ENCODE peak calls at places on chromosomes 5 and 9, in four cellular contexts. A is vagina, F is stomach, L is K562. Z is an unnamed sample. For H3K4me1, the result is how much of the 10 kb centered on the place peaks cover.

GRCh38 chr5:143023447-143024096 is 253.4 kb downstream of the ARHGAP26 start:
- DNase-seq in F (peak), L (no peak), A (no peak), Z (no peak)

GRCh38 chr9:130140701-130141100 is 31.5 kb upstream of the NCS1 start:
- DNase-seq in L (no peak), A (no peak), F (no peak), Z (no peak)

GRCh38 chr5:1882337-1883119 is at the start of gene IRX4:
- DNase-seq in L (no peak), A (no peak), F (no peak), Z (no peak)

GRCh38 chr5:125261505-125262250 is 515.2 kb upstream of the ZNF608 start:
- DNase-seq in F (no peak), A (no peak), L (no peak), Z (no peak)

GRCh38 chr9:78871452-78872331 is 574.8 kb downstream of the PSAT1 start:
- DNase-seq in A (no peak), L (no peak), F (no peak), Z (no peak)

GRCh38 chr5:54229041-54229780 is 81.2 kb downstream of the ARL15 start:
- DNase-seq in L (peak), F (peak), A (no peak), Z (peak)

GRCh38 chr9:107644774-107645463 is 155.3 kb upstream of the KLF4 start:
- DNase-seq in L (no peak), A (no peak), F (no peak), Z (peak)

GRCh38 chr9:123073991-123074422 is 40.5 kb downstream of the GPR21 start:
- DNase-seq in A (no peak), F (no peak), L (no peak), Z (no peak)

GRCh38 chr9:73780916-73781315 is 629.3 kb downstream of the ANXA1 start:
- DNase-seq in F (no peak), L (no peak), A (no peak), Z (no peak)

GRCh38 chr5:172858990-172859811 is 25.1 kb downstream of the ERGIC1 start:
- DNase-seq in L (no peak), F (peak), A (no peak), Z (peak)

GRCh38 chr9:126861707-126862460 is 1.4 kb downstream of the ZBTB34 start:
- DNase-seq in L (peak), A (no peak), F (no peak), Z (no peak)

GRCh38 chr9:69171049-69171448 is 3.0 kb upstream of the TJP2 start:
- DNase-seq in L (no peak), F (peak), A (no peak), Z (no peak)

GRCh38 chr9:84667571-84668203 is 1.8 kb upstream of the NTRK2 start:
- DNase-seq in L (no peak), F (no peak), A (no peak), Z (no peak)

GRCh38 chr5:135822959-135823358 is 11.5 kb upstream of the SLC25A48 start:
- DNase-seq in A (peak), L (no peak), F (no peak), Z (no peak)

GRCh38 chr5:74281191-74281590 is 359.3 kb downstream of the ENC1 start:
- DNase-seq in A (no peak), L (no peak), F (no peak), Z (no peak)

DNA sequence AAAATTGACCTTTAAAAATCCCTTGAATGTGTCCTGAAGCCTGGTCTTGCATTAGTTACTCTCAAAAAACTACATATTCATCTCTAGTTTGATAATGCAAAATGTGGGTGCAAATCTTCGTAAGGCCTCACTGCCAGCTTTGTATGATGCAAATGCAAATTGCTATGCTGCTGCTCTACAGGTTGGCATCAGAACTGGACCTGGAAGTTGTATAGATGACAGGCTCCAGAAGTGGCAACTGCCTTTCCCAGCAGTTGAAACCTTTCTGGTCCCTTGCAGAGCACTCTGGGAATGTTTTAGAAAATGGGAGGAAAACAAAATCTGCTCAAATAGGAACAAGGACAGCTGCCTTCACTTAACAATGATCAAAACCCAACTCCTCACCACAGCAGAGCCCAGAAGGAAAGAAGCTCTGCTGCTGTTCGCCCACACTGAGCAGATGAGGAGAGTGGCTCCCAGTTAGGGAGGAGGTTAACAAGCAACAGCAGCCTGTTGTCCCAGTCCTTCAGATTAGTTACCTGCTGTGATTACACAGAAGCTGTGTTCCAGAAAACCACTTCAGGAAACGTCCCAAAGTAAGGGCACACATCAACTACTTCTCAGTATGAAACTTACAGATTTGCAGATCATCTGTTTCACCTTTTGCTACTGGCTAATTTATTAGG is 93.5 kb downstream of the PLPP1 start:
- DNase-seq in L (no peak), F (no peak), A (no peak), Z (no peak)
- H3K4me1 ChIP-seq in L (under half), F (under half), A (half or more), Z (under half)

DNA sequence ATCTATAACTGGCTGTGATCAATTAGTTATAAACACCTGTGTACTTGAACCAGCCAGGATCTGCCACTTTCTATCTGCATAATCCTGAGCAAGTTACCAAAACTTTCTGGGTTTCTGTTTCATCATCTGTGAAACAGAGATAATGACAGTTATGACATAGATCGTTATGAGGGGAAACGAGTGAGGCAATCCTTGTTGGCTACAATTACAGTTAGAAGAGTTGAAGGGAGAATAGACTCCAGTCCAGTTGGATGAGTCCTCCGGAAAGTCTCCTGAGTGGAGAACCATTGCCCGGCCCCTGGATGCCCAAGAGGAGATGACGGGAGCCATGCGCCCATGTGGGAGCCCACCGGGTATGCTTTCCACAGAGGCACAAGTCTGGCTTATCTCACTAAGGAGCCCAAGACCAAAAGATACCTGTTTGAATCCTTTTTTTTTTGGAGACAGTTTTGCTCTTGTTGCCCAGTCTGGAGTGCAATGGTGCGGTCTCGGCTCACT is 4.5 kb downstream of the PDE6A start:
- DNase-seq in L (no peak), A (no peak), F (no peak), Z (peak)
- TF ChIP-seq POLR2A in L (no peak), A (no peak), F (no peak), Z (peak)

GRCh38 chr5:43110606-43111170 is 10.0 kb upstream of the ZNF131 start:
- DNase-seq in L (peak), A (no peak), F (no peak), Z (no peak)
- TF ChIP-seq CTCF in L (peak), A (no peak), F (no peak), Z (no peak)

GRCh38 chr5:32668552-32668951 is 42.6 kb upstream of the NPR3 start:
- DNase-seq in L (no peak), A (no peak), F (no peak), Z (no peak)

GRCh38 chr5:32677023-32677422 is 34.1 kb upstream of the NPR3 start:
- DNase-seq in A (no peak), L (no peak), F (no peak), Z (no peak)

GRCh38 chr5:32679218-32679617 is 31.9 kb upstream of the NPR3 start:
- DNase-seq in A (no peak), L (no peak), F (no peak), Z (no peak)

GRCh38 chr5:32678472-32678871 is 32.6 kb upstream of the NPR3 start:
- DNase-seq in A (no peak), L (no peak), F (no peak), Z (no peak)

DNA sequence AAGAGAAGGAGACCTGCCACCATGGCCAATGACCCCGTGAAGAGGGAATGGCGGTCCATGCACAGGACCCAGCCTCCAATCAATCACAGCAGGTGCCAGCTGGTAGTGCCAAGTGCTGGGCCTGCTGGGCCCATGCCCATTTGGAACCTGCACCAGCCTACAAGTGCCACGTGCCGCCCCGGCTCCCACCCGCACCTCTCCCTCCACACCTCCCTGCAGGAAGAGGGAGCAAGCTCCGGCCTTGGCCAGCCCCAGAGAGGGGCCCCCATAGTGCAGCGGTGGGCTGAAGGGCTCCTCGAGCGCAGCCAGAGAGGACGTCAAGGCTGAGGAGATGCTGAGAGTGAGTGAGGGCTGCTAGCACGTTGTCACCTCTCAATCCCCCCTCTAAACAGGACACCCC is 37.8 kb upstream of the NPR3 start:
- DNase-seq in F (no peak), L (no peak), A (no peak), Z (no peak)
- H3K4me1 ChIP-seq in F (under half), L (under half), A (under half), Z (under half)

DNA sequence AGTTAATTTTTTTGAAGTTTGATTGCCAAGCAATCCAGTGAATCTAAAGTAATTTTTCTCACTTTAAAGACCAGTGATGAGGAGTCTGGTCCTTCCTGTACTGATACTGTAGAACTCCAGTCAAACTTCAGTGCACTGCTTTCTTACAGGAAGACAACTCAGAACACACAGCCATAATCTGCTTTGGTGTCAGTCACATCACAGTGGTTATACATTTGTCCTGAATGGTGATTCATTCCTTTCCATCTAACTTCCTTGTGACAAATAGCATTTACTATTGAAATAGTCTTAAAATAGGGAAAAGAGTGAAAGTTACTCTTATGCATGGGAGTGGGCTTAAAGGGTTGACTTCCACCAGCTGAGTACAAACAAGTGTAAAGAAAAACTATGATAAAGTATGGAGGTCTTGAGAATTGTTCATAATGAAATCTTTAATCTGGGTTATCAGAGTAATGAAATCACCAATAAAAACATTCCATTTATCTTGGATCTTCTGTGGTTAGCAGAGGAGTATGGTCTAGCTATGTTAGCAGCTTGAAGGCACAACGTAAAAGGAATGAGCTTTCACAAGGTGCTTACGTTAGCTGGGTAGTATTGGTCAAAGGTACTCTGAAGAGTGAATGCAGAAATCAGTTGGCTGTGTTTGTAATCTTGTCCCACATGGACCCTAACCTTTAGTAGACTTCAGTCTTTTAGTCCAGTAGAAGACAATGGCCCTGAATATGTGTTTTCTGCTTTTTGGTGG is 41.5 kb downstream of the DCP2 start:
- DNase-seq in L (no peak), F (no peak), A (no peak), Z (no peak)
- TF ChIP-seq POLR2A in L (no peak), F (no peak), A (no peak), Z (no peak)

GRCh38 chr5:140694276-140694675 is 3.0 kb downstream of the HARS2 start:
- DNase-seq in A (no peak), L (no peak), F (no peak), Z (no peak)

GRCh38 chr5:140690376-140690932 is 716 bp downstream of the HARS1 start:
- DNase-seq in A (no peak), F (no peak), L (no peak), Z (no peak)

GRCh38 chr5:140696891-140697492 is 3.3 kb upstream of the ZMAT2 start:
- DNase-seq in L (no peak), F (no peak), A (peak), Z (no peak)

DNA sequence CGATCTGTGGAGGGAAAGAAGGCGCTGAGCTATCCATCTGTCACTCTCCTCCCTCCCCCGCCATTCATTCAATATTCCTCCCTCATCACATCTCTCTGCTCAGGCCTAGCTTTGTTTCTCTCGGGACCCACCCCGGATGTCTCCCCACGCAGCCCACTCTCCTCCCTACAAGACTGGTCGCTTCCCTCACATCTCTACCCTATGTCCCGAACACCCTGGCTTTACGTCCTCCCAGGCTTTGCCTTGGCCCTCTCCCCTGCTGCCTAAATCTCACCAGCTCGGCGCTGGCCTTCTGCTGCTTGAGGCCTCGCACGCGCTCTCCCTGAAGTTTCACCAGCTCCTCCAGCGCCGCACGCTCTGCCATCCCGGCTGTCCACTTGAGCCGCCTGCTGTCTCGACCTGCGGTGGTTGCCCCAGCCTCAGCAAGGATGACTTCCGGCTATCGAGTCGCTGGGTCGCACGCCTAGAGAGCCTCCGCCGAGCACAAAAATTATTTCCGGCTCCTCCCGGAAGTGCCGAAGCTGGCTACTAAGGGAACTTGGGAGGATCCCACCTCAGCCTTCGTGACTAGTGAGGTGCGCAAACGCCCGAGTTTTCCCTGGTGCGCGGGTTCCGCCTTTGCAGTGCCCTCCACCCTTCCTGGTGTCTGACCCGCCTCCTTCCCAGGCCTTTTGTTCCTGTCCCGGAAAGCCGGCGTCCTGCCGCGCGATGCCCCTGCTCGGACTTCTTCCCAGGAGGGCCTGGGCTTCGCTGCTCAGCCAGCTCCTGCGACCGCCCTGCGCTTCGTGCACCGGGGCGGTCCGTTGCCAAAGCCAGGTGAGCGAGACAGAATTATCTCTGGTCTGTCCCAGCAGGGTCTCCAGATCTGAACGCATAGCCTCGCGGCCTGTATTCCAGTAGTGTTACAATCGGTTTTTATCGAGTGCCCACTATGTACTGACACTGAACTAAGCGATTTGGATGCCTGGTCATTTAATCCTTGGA is at the start of the genes HARS1 and HARS2:
- DNase-seq in A (peak), L (peak), F (peak), Z (peak)
- TF ChIP-seq CTCF in A (no peak), L (no peak), F (no peak), Z (no peak)

Z was measured in adrenal gland.